ENCODE peak calls at places on chromosome 6, in seven cellular contexts. D, F, C, T, J, R and B are unnamed samples. For H3K27me3 and H3K4me1, the result is how much of the 10 kb centered on the place peaks cover.

GRCh38 chr6:98669371-98669770 is 165.0 kb upstream of the POU3F2 start:
- DNase-seq in D (no peak), F (no peak), C (no peak), T (no peak), J (no peak), R (no peak), B (no peak)

GRCh38 chr6:75266716-75267291 is 17.8 kb downstream of the TMEM30A start:
- DNase-seq in D (no peak), F (no peak), C (no peak), T (no peak), J (no peak), R (no peak), B (no peak)

GRCh38 chr6:142262231-142262630 is 39.6 kb upstream of the ADGRG6 start:
- DNase-seq in D (no peak), F (no peak), C (no peak), T (no peak), J (no peak), R (no peak), B (no peak)

GRCh38 chr6:36706339-36706738 is 8.7 kb downstream of the RAB44 start:
- DNase-seq in D (no peak), F (no peak), C (no peak), T (no peak), J (no peak), R (no peak), B (no peak)

GRCh38 chr6:108133594-108134179 is 32.1 kb upstream of the NR2E1 start:
- DNase-seq in D (peak), F (peak), C (peak), T (peak), J (peak), R (peak), B (peak)

GRCh38 chr6:122641818-122642217 is 31.6 kb downstream of the PKIB start:
- DNase-seq in D (no peak), F (no peak), C (no peak), T (no peak), J (no peak), R (no peak), B (no peak)

GRCh38 chr6:138999949-139000725 is 12.1 kb upstream of the REPS1 start:
- DNase-seq in D (no peak), F (no peak), C (no peak), T (no peak), J (no peak), R (no peak), B (no peak)

GRCh38 chr6:167275436-167275835 is 15.7 kb upstream of the UNC93A start:
- DNase-seq in D (no peak), F (no peak), C (no peak), T (no peak), J (no peak), R (no peak), B (no peak)

GRCh38 chr6:166351715-166352285 is 9.5 kb upstream of the SFT2D1 start:
- DNase-seq in D (no peak), F (no peak), C (no peak), T (peak), J (no peak), R (peak), B (no peak)

GRCh38 chr6:134734312-134734869 is 215.5 kb downstream of the ALDH8A1 start:
- DNase-seq in D (no peak), F (no peak), C (no peak), T (no peak), J (no peak), R (no peak), B (no peak)

GRCh38 chr6:67629268-67629667 is 1005.8 kb upstream of the ADGRB3 start:
- DNase-seq in D (no peak), F (no peak), C (no peak), T (no peak), J (no peak), R (no peak), B (no peak)

GRCh38 chr6:10268661-10269060 is 146.2 kb downstream of the TFAP2A start:
- DNase-seq in D (no peak), F (no peak), C (no peak), T (no peak), J (no peak), R (no peak), B (no peak)

GRCh38 chr6:121851056-121851455 is 415.6 kb downstream of the GJA1 start:
- DNase-seq in D (no peak), F (no peak), C (no peak), T (no peak), J (no peak), R (no peak), B (no peak)

GRCh38 chr6:104940881-104941693 is 15.8 kb upstream of the LIN28B start:
- DNase-seq in D (no peak), F (peak), C (peak), T (no peak), J (no peak), R (peak), B (no peak)

GRCh38 chr6:39296745-39297640 is 17.2 kb downstream of the KCNK17 start:
- DNase-seq in D (peak), F (peak), C (no peak), T (no peak), J (no peak), R (no peak), B (peak)

GRCh38 chr6:37049990-37050853 is 44.8 kb downstream of the FGD2 start:
- DNase-seq in D (peak), F (no peak), C (no peak), T (peak), J (peak), R (peak), B (peak)

GRCh38 chr6:56370591-56371198 is 123.3 kb upstream of the COL21A1 start:
- DNase-seq in D (no peak), F (no peak), C (peak), T (peak), J (no peak), R (no peak), B (no peak)

GRCh38 chr6:158048589-158048988 is 66.9 kb downstream of the SYNJ2 start:
- DNase-seq in D (peak), F (no peak), C (no peak), T (no peak), J (peak), R (peak), B (no peak)

GRCh38 chr6:168130683-168131371 is 51.8 kb upstream of the FRMD1 start:
- DNase-seq in D (no peak), F (no peak), C (no peak), T (no peak), J (no peak), R (no peak), B (no peak)

GRCh38 chr6:5208039-5208438 is 52.7 kb downstream of the LYRM4 start:
- DNase-seq in D (no peak), F (no peak), C (no peak), T (no peak), J (no peak), R (no peak), B (no peak)

GRCh38 chr6:125258651-125259353 is 43.0 kb downstream of the HDDC2 start:
- DNase-seq in D (no peak), F (no peak), C (no peak), T (no peak), J (no peak), R (no peak), B (no peak)

GRCh38 chr6:157162756-157163433 is 160.4 kb downstream of the TMEM242 start:
- DNase-seq in D (no peak), F (no peak), C (no peak), T (no peak), J (no peak), R (no peak), B (no peak)

GRCh38 chr6:159758031-159759001 is 3.5 kb upstream of the ACAT2 start:
- DNase-seq in D (no peak), F (no peak), C (no peak), T (no peak), J (no peak), R (no peak), B (no peak)

GRCh38 chr6:163200299-163201093 is 214.0 kb upstream of the QKI start:
- DNase-seq in D (no peak), F (no peak), C (no peak), T (no peak), J (no peak), R (no peak), B (no peak)

GRCh38 chr6:4973972-4974885 is 29.6 kb downstream of the RPP40 start:
- DNase-seq in D (no peak), F (peak), C (no peak), T (no peak), J (no peak), R (no peak), B (peak)

GRCh38 chr6:36848658-36849441 is 9.6 kb upstream of the CPNE5 start:
- DNase-seq in D (peak), F (peak), C (peak), T (peak), J (peak), R (peak), B (peak)

GRCh38 chr6:10522929-10523573 is 1.9 kb downstream of the GCNT2 start:
- DNase-seq in D (no peak), F (no peak), C (no peak), T (no peak), J (no peak), R (peak), B (no peak)

GRCh38 chr6:34018026-34018425 is 127.9 kb downstream of the GRM4 start:
- DNase-seq in D (no peak), F (no peak), C (no peak), T (no peak), J (no peak), R (no peak), B (no peak)

DNA sequence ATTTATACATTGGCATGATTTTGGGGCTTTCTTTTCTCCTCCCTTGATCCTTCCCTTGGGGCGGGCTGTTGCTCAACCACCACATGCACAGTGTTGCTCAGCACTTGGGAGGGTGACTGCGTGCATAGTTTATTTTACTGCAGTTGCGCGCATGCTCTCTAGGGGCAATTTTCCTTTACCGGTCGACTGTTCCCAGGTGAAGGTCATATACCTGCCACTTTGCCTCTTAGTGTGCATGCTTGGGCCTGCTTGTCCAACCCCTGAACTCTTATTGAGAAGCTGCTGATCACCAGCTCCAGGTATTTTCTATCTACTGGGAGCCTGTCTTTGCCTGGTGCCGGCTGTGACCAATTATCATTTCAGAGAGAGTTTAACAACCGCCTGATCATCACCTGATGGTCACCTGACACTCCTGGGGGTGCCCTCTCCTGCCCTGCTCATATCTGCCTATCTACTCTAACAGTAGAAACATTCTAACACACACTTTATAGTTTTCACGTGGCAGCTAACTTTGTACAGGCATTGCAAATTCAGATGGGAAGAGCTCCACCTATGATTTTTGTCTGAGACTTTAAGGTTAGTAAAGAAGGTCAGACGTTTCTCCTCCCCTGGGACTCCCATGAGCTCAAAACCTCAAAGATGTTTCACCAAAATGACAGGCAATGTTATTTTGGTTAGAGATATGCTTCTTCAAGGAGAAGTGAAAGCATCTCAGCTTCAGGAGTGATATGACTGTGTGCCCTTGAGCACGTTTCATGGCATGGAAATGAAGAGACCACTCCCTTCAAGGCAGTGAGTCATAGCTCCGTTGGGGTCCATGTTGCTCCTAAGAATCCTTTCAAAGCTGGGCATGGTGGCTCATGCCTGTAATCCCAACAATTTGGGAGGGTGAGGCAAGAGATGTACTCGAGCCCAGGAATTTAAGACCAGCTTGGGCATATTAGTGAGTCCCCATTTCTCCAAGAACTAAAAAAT is 227.5 kb upstream of the MYLIP start:
- DNase-seq in D (no peak), F (no peak), C (no peak), T (peak), J (no peak), R (no peak), B (no peak)
- TF ChIP-seq CTCF in D (no peak), F (no peak), C (no peak), T (no peak), J (no peak), R (no peak), B (no peak)

GRCh38 chr6:25768566-25768965 is 14.0 kb downstream of the SLC17A4 start:
- DNase-seq in D (no peak), F (no peak), C (no peak), T (no peak), J (no peak), R (no peak), B (no peak)
- H3K27me3 ChIP-seq in D (under half), F (under half), C (under half), T (under half), J (under half), R (under half), B (under half)

DNA sequence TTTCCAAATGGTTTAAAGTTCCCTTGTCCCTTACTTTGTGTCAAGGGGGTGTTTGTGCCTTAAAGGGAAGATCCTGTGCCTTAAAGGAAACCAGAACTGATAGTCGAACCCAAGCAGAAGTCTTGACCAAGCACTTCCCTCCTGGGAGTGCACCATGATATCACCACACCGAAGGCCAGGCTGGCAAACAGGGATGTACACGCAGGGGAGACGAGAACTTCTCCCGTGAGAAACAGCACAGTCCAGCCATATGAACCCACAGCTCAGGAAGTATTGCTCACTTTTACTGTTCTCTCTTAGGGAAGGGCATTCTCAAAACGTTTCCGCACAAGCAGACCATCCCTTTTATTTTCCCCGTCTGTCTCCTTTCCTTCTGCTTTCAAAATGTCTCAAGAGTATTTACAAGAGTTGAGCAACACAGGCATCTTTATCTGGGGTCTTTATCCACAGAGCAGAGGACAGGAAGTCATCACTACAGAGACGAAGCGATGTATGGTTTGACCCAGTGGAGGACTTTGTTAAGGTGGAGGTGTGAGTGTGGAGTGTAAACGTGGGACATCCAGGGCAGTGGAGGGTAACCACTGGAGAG is 12.8 kb upstream of the SERPINB1 start:
- DNase-seq in D (no peak), F (no peak), C (no peak), T (no peak), J (no peak), R (no peak), B (no peak)
- H3K4me1 ChIP-seq in D (half or more), F (under half), C (under half), T (under half), J (half or more), R (half or more), B (half or more)

GRCh38 chr6:42419490-42420280 is 32.0 kb downstream of the TRERF1 start:
- DNase-seq in D (no peak), F (no peak), C (no peak), T (no peak), J (no peak), R (no peak), B (no peak)
- TF ChIP-seq CTCF in D (no peak), F (no peak), C (no peak), T (no peak), J (no peak), R (no peak), B (no peak)

DNA sequence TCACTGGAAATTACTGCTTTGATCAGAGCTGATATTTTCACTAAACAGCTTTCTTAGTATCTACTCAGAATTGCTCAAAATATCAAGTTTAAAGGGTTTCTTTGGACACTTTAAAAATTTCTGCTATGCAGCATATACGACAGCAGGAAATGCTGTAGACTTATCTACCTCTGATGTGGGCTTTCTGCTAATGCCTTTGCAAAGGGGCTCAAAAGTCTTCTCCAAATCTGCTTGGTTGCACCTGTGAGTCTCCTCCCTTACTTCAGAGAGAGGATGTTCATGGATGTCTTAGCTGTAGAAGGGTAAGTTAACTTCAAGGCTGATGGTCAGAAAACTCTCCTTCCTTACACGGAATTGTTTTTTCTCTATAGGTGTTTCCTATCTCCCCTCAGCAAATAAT is 19.9 kb upstream of the NUS1 start:
- DNase-seq in D (no peak), F (no peak), C (no peak), T (no peak), J (no peak), R (no peak), B (no peak)
- H3K27me3 ChIP-seq in D (under half), F (under half), C (under half), T (under half), J (under half), R (under half), B (under half)

GRCh38 chr6:111766524-111766857 is 106.8 kb downstream of the FYN start:
- DNase-seq in D (no peak), F (no peak), C (no peak), T (no peak), J (no peak), R (no peak), B (no peak)

GRCh38 chr6:111769365-111770127 is 103.7 kb downstream of the FYN start:
- DNase-seq in D (no peak), F (no peak), C (no peak), T (no peak), J (no peak), R (no peak), B (no peak)

GRCh38 chr6:111765681-111766523 is 107.3 kb downstream of the FYN start:
- DNase-seq in D (no peak), F (no peak), C (no peak), T (no peak), J (no peak), R (no peak), B (no peak)

GRCh38 chr6:111768431-111768770 is 104.9 kb downstream of the FYN start:
- DNase-seq in D (no peak), F (no peak), C (no peak), T (no peak), J (no peak), R (no peak), B (no peak)

DNA sequence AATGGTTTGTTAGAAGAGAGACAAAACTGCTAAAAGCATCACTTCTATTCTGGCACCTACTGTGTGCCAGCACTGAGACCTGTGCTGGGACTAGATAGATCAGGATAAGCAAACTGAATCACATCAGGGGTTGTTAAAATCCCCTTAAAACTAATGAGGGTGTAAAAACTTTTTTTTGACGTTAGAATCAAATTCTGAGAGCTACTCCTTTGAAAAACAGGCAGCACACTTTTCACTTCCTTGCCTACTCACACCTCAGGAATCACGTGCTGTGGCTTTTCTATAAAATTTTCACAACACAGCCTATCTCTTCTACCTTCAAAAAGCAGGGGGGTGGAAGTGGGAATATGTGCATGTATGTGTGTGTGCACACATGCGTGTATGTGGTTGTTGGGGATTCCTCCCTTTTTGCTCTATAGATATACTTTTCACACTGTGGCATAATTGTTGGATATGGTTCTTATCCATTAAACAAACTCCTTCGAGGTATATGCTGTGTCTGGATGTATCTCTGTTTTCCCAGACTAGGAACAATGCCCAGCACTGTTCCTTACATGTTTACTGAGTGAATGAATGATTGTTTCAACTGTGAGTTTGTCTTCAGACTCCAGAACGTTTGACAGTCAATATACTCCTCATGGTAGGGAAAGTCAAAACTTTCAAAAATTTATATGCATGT is 105.4 kb downstream of the FYN start:
- DNase-seq in D (no peak), F (no peak), C (no peak), T (no peak), J (no peak), R (no peak), B (no peak)
- H3K4me1 ChIP-seq in D (half or more), F (under half), C (under half), T (under half), J (under half), R (under half), B (under half)

GRCh38 chr6:143279385-143279784 is 171.1 kb downstream of the ADAT2 start:
- DNase-seq in D (no peak), F (no peak), C (no peak), T (peak), J (no peak), R (no peak), B (no peak)
- TF ChIP-seq CTCF in D (peak), F (no peak), C (no peak), T (peak), J (no peak), R (no peak), B (peak)